ENCODE peak calls at places on chromosome 15, in ten cellular contexts. F is NB4, P is cardiac muscle cell, Z is ascending aorta, U is stomach, Q is fibroblast of pulmonary artery, E is Panc1, C is AG10803, S is fibroblast of the aortic adventitia, X is A549. J is an unnamed sample.

GRCh38 chr15:40693904-40694705 is 869 bp upstream of the RAD51 start:
- DNase-seq in U (no peak), X (no peak), Q (peak; percentile 3), C (no peak), F (peak; percentile 59), E (no peak), Z (no peak), S (peak; percentile 5), P (no peak), J (peak; percentile 76)

GRCh38 chr15:74184582-74185091 is 11.1 kb downstream of the ISLR start:
- DNase-seq in Z (no peak), U (no peak), P (no peak), C (no peak), E (no peak), S (no peak), Q (no peak), X (no peak), F (no peak), J (no peak)

GRCh38 chr15:84955089-84955848 is 26.4 kb upstream of the PDE8A start:
- DNase-seq in S (peak; percentile 80), X (peak; percentile 92), C (peak; percentile 69), E (peak; percentile 41), Q (peak; percentile 86), P (peak; percentile 70), U (peak; percentile 77), Z (peak; percentile 51), F (peak; percentile 32), J (peak; percentile 56)

GRCh38 chr15:46275701-46276100 is 640.9 kb downstream of the SQOR start:
- DNase-seq in F (no peak), S (no peak), U (no peak), E (no peak), Z (no peak), Q (no peak), C (no peak), X (no peak), P (peak; percentile 5), J (no peak)

GRCh38 chr15:76979331-76979925 is 15.5 kb upstream of the PSTPIP1 start:
- DNase-seq in E (no peak), Q (no peak), F (no peak), S (no peak), C (no peak), Z (no peak), X (no peak), P (no peak), U (peak; percentile 20), J (no peak)

GRCh38 chr15:97141360-97141759 is 810.9 kb downstream of the NR2F2 start:
- DNase-seq in Q (no peak), C (no peak), S (no peak), F (peak; percentile 14), Z (no peak), P (no peak), E (no peak), U (no peak), X (no peak), J (no peak)

GRCh38 chr15:75029378-75030022 is 6.1 kb downstream of the PPCDC start:
- DNase-seq in S (peak; percentile 92), F (peak; percentile 99), Z (peak; percentile 78), P (peak; percentile 92), Q (peak; percentile 91), C (peak; percentile 89), U (peak; percentile 96), E (no peak), X (peak; percentile 94), J (peak; percentile 90)

GRCh38 chr15:85316244-85316934 is 64.0 kb upstream of the AKAP13 start:
- DNase-seq in Z (no peak), C (peak; percentile 46), P (peak; percentile 25), S (no peak), F (peak; percentile 19), U (no peak), X (no peak), E (no peak), Q (no peak), J (peak; percentile 50)

GRCh38 chr15:50046159-50046558 is 72.9 kb downstream of the ATP8B4 start:
- DNase-seq in X (no peak), C (no peak), Q (no peak), P (no peak), F (no peak), S (no peak), U (no peak), Z (no peak), E (no peak), J (peak; percentile 62)

GRCh38 chr15:76565366-76565765 is 228.8 kb downstream of the ISL2 start:
- DNase-seq in C (peak; percentile 5), Q (no peak), U (no peak), P (no peak), S (no peak), F (no peak), X (no peak), Z (no peak), E (no peak), J (no peak)

GRCh38 chr15:48581221-48581620 is 64.3 kb downstream of the FBN1 start:
- DNase-seq in Q (peak; percentile 48), Z (no peak), X (no peak), E (no peak), C (peak; percentile 63), P (no peak), F (no peak), S (peak; percentile 54), U (no peak), J (no peak)

GRCh38 chr15:40344631-40345120 is 3.9 kb upstream of the CCDC9B start:
- DNase-seq in X (peak; percentile 61), P (peak; percentile 65), Q (peak; percentile 75), F (peak; percentile 79), U (peak; percentile 72), C (peak; percentile 70), Z (no peak), E (no peak), S (peak; percentile 65), J (peak; percentile 72)

GRCh38 chr15:61762682-61763081 is 297.6 kb downstream of the VPS13C start:
- DNase-seq in P (no peak), U (no peak), X (no peak), C (no peak), S (no peak), E (no peak), Z (no peak), Q (no peak), F (peak; percentile 9), J (no peak)

GRCh38 chr15:52466716-52467115 is 62.0 kb downstream of the MYO5A start:
- DNase-seq in Q (no peak), X (no peak), P (no peak), Z (no peak), U (no peak), C (no peak), F (no peak), S (no peak), E (no peak), J (peak; percentile 35)

GRCh38 chr15:93882133-93882532 is 349.2 kb upstream of the MCTP2 start:
- DNase-seq in Z (no peak), X (no peak), Q (no peak), E (no peak), C (no peak), S (no peak), F (peak; percentile 18), P (no peak), U (no peak), J (no peak)

GRCh38 chr15:68409736-68410370 is 22.1 kb downstream of the ITGA11 start:
- DNase-seq in P (no peak), E (no peak), X (no peak), C (no peak), F (no peak), Q (no peak), Z (no peak), U (peak; percentile 13), S (no peak), J (no peak)

GRCh38 chr15:68536331-68537095 is 42.3 kb upstream of the CORO2B start:
- DNase-seq in C (peak; percentile 99), S (peak; percentile 100), E (no peak), U (no peak), X (no peak), P (no peak), Z (no peak), F (no peak), Q (peak; percentile 92), J (no peak)

GRCh38 chr15:65595960-65596359 is 15.0 kb downstream of the INTS14 start:
- DNase-seq in C (no peak), Q (peak; percentile 27), F (peak; percentile 28), Z (no peak), P (peak; percentile 34), E (no peak), X (peak; percentile 62), S (peak; percentile 12), U (no peak), J (peak; percentile 24)
- TF ChIP-seq CTCF in C (peak; percentile 32), Q (peak; percentile 32), F (peak; percentile 27), Z (no peak), P (peak; percentile 44), E (peak; percentile 48), X (peak; percentile 63), S (no peak), U (no peak), J (no peak)

GRCh38 chr15:64092075-64092820 is 1.4 kb downstream of the CIAO2A start:
- DNase-seq in C (no peak), U (no peak), S (no peak), Q (no peak), F (peak; percentile 28), X (no peak), P (no peak), E (no peak), Z (no peak), J (peak; percentile 29)
- H3K4me3 ChIP-seq in C (peak overlapping the region; percentile 86), U (no peak overlapping the region), S (peak overlapping the region; percentile 96), Q (peak overlapping the region; percentile 86), F (peak overlapping the region; percentile 83), X (peak overlapping the region; percentile 68), P (peak overlapping the region; percentile 54), E (peak overlapping the region; percentile 92), Z (peak overlapping the region; percentile 79), J (peak overlapping the region; percentile 80)

GRCh38 chr15:88194162-88194561 is 62.4 kb downstream of the NTRK3 start:
- DNase-seq in U (no peak), C (no peak), E (no peak), Q (no peak), S (no peak), F (no peak), X (no peak), Z (no peak), P (no peak), J (no peak)
- TF ChIP-seq CTCF in U (no peak), C (no peak), E (no peak), Q (no peak), S (no peak), F (no peak), X (no peak), Z (no peak), P (no peak), J (no peak)

GRCh38 chr15:31096563-31096962 is 5.0 kb downstream of the TRPM1 start:
- DNase-seq in E (no peak), U (no peak), P (no peak), Q (no peak), Z (no peak), X (no peak), C (no peak), S (no peak), F (no peak), J (no peak)
- H3K4me3 ChIP-seq in E (no peak overlapping the region), U (no peak overlapping the region), P (no peak overlapping the region), Q (no peak overlapping the region), Z (no peak overlapping the region), X (no peak overlapping the region), C (no peak overlapping the region), S (no peak overlapping the region), F (no peak overlapping the region), J (no peak overlapping the region)

GRCh38 chr15:91586542-91586941 is 267.0 kb upstream of the SLCO3A1 start:
- DNase-seq in E (no peak), Z (no peak), P (no peak), Q (no peak), F (no peak), C (no peak), X (no peak), U (no peak), S (no peak), J (no peak)
- TF ChIP-seq CTCF in E (no peak), Z (no peak), P (no peak), Q (no peak), F (no peak), C (no peak), X (no peak), U (no peak), S (no peak), J (no peak)

GRCh38 chr15:67068724-67069400 is 3.5 kb downstream of the SMAD3 start:
- DNase-seq in E (no peak), P (no peak), S (peak; percentile 76), C (peak; percentile 57), Q (no peak), F (peak; percentile 48), Z (no peak), U (no peak), X (no peak), J (peak; percentile 18)
- H3K4me3 ChIP-seq in E (peak overlapping the region; percentile 93), P (peak overlapping the region; percentile 66), S (peak overlapping the region; percentile 96), C (peak overlapping the region; percentile 91), Q (peak overlapping the region; percentile 94), F (peak overlapping the region; percentile 81), Z (peak overlapping the region; percentile 85), U (peak overlapping the region; percentile 83), X (peak overlapping the region; percentile 95), J (no peak overlapping the region)

J was measured in GM12865.